ENCODE peak calls at places on chromosomes 2 and 18, in four cellular contexts. One of them, this sample, is unnamed.

GRCh38 chr2:170737821-170738220 is 22.7 kb downstream of the SP5 start:
- DNase-seq in GM12878: no peak
- DNase-seq in HepG2: no peak
- DNase-seq in H1: no peak
- DNase-seq in this sample: no peak

GRCh38 chr2:10428355-10428754 is 19.8 kb downstream of the ODC1 start:
- DNase-seq in GM12878: no peak
- DNase-seq in HepG2: no peak
- DNase-seq in H1: no peak
- DNase-seq in this sample: no peak

GRCh38 chr18:62781893-62782292 is 66.6 kb downstream of the PHLPP1 start:
- DNase-seq in HepG2: peak
- DNase-seq in H1: no peak
- DNase-seq in GM12878: no peak
- DNase-seq in this sample: no peak

GRCh38 chr2:239858179-239858578 is 167.0 kb downstream of the NDUFA10 start:
- DNase-seq in HepG2: no peak
- DNase-seq in GM12878: no peak
- DNase-seq in H1: no peak
- DNase-seq in this sample: no peak

GRCh38 chr2:3114406-3115185 is 263.0 kb downstream of the EIPR1 start:
- DNase-seq in HepG2: no peak
- DNase-seq in GM12878: no peak
- DNase-seq in H1: peak
- DNase-seq in this sample: no peak

GRCh38 chr2:74835831-74836674 is 2.1 kb downstream of the HK2 start:
- DNase-seq in HepG2: peak
- DNase-seq in H1: no peak
- DNase-seq in GM12878: no peak
- DNase-seq in this sample: peak

GRCh38 chr2:119469661-119470297 is 38.1 kb downstream of the TMEM37 start:
- DNase-seq in HepG2: peak
- DNase-seq in GM12878: no peak
- DNase-seq in H1: no peak
- DNase-seq in this sample: no peak

GRCh38 chr18:1663879-1664705 is 759.4 kb downstream of the ADCYAP1 start:
- DNase-seq in H1: peak
- DNase-seq in HepG2: peak
- DNase-seq in GM12878: no peak
- DNase-seq in this sample: peak

GRCh38 chr18:44290366-44290855 is 390.3 kb upstream of the SETBP1 start:
- DNase-seq in GM12878: no peak
- DNase-seq in HepG2: no peak
- DNase-seq in H1: no peak
- DNase-seq in this sample: no peak

GRCh38 chr2:24816404-24816803 is 23.2 kb downstream of the CENPO start:
- DNase-seq in GM12878: no peak
- DNase-seq in HepG2: no peak
- DNase-seq in H1: peak
- DNase-seq in this sample: no peak

GRCh38 chr2:171390941-171391516 is 42.8 kb downstream of the METTL8 start:
- DNase-seq in H1: no peak
- DNase-seq in HepG2: no peak
- DNase-seq in GM12878: no peak
- DNase-seq in this sample: no peak

GRCh38 chr2:97726311-97727064 is 13.1 kb downstream of the ZAP70 start:
- DNase-seq in HepG2: no peak
- DNase-seq in H1: no peak
- DNase-seq in GM12878: no peak
- DNase-seq in this sample: no peak

GRCh38 chr18:616380-616995 is 19.7 kb downstream of the CLUL1 start:
- DNase-seq in H1: no peak
- DNase-seq in HepG2: peak
- DNase-seq in GM12878: no peak
- DNase-seq in this sample: no peak

GRCh38 chr2:106547104-106547503 is 59.9 kb downstream of the CD8B2 start:
- DNase-seq in HepG2: no peak
- DNase-seq in GM12878: no peak
- DNase-seq in H1: no peak
- DNase-seq in this sample: no peak

DNA sequence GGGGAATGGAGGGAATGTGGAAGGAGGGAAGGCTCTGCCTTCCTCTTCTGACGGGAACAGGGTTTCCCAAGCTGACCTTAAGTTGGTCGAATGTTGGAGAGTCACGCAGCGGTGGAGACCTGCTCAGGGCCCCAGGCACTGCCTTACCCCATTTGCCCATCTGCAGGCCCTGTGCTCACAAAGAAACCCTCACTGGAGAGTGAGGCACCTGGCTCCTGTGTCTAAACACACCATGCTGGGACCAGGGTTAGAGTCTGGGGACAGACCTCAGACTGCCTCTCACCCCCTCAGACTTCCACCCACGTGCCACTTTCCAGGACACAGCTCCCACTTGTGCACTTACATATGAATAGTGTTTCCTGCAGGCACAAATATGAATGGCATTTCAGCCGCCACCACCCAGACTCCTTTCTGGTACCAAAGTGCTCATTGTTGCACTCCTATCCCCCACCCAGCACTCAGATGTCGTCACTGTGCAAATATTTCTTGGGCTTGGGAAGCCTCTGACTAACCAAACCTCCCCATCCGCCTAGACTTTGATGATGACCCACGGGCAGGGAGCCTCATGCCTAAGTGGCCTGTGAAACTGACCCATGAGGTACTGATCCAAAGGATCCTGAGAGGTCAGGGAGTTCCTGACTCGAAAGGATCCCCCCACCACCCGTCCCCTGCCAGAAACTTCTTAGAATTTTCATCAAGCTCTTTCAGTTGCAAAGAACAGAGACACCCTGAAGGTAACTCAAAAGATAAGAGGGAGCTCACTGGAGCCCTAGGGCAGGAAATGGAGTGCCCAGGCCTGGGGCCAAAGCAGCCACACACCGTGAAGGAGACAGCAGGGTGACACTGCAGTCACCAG is 78.3 kb downstream of the STPG4 start:
- DNase-seq in HepG2: peak
- DNase-seq in GM12878: no peak
- DNase-seq in H1: no peak
- DNase-seq in this sample: no peak
- TF ChIP-seq YY1 in HepG2: peak
- TF ChIP-seq YY1 in GM12878: no peak
- TF ChIP-seq YY1 in H1: no peak
- TF ChIP-seq YY1 in this sample: no peak

GRCh38 chr2:70115646-70116442 is 28.6 kb downstream of the PCBP1 start:
- DNase-seq in HepG2: no peak
- DNase-seq in GM12878: no peak
- DNase-seq in H1: no peak
- DNase-seq in this sample: no peak

GRCh38 chr2:70113396-70114100 is 26.3 kb downstream of the PCBP1 start:
- DNase-seq in HepG2: no peak
- DNase-seq in GM12878: no peak
- DNase-seq in H1: no peak
- DNase-seq in this sample: no peak

GRCh38 chr2:70116936-70117554 is 29.8 kb downstream of the PCBP1 start:
- DNase-seq in HepG2: no peak
- DNase-seq in H1: no peak
- DNase-seq in GM12878: no peak
- DNase-seq in this sample: no peak

DNA sequence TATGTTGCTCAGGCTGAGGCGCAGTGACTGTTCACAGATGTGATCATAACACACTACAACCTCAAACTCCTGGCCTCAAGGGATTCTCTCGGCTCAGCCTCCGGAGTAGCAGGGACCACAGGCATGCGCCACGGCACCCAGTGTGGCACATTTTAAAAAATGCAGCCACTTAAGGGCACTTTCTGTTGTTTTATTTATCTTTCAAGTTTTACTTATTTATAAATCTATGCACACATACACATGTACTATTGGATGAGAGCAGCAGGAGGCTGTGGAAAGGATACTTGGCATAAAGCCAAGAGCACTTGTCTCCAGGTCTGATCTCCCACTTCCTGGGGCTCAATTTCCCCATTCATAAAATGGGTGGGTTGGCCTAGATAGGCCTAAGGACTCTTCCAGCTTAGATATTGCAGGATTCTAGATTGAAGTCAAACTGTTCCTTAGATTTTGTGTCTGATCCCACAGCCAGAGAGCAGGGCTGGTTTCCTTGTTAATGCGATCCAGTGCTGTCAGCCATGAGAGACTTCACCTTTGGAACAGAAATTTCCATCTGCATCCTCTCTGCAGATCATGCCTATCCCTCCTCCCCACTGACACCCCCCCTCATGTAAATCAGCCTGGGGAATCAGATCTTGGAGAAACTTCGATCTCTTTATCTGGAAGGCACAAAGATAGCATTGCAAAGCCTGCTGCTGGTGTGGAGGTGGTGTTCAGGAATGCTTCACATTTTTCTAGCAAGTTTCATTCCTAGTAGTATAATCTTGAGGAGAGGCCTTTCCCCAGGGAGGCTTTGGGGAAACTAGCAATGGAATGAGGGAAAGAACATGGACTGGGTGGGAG is 24.7 kb downstream of the PCBP1 start:
- DNase-seq in HepG2: no peak
- DNase-seq in GM12878: no peak
- DNase-seq in H1: no peak
- DNase-seq in this sample: no peak
- TF ChIP-seq SUZ12 in HepG2: no peak
- TF ChIP-seq SUZ12 in GM12878: no peak
- TF ChIP-seq SUZ12 in H1: no peak
- TF ChIP-seq SUZ12 in this sample: no peak

GRCh38 chr2:216352653-216353270 is 19.5 kb downstream of the MARCHF4 start:
- DNase-seq in HepG2: no peak
- DNase-seq in H1: peak
- DNase-seq in GM12878: no peak
- DNase-seq in this sample: no peak

GRCh38 chr2:216351172-216351925 is 20.9 kb downstream of the MARCHF4 start:
- DNase-seq in HepG2: no peak
- DNase-seq in GM12878: no peak
- DNase-seq in H1: peak
- DNase-seq in this sample: no peak

GRCh38 chr2:216350214-216350789 is 22.0 kb downstream of the MARCHF4 start:
- DNase-seq in GM12878: no peak
- DNase-seq in HepG2: no peak
- DNase-seq in H1: peak
- DNase-seq in this sample: no peak

GRCh38 chr2:216354236-216354788 is 18.0 kb downstream of the MARCHF4 start:
- DNase-seq in HepG2: no peak
- DNase-seq in H1: no peak
- DNase-seq in GM12878: no peak
- DNase-seq in this sample: no peak

GRCh38 chr2:216355738-216356137 is 16.5 kb downstream of the MARCHF4 start:
- DNase-seq in GM12878: no peak
- DNase-seq in HepG2: no peak
- DNase-seq in H1: no peak
- DNase-seq in this sample: no peak
- TF ChIP-seq ZNF274 in GM12878: no peak
- TF ChIP-seq ZNF274 in HepG2: no peak
- TF ChIP-seq ZNF274 in H1: no peak
- TF ChIP-seq ZNF274 in this sample: no peak

DNA sequence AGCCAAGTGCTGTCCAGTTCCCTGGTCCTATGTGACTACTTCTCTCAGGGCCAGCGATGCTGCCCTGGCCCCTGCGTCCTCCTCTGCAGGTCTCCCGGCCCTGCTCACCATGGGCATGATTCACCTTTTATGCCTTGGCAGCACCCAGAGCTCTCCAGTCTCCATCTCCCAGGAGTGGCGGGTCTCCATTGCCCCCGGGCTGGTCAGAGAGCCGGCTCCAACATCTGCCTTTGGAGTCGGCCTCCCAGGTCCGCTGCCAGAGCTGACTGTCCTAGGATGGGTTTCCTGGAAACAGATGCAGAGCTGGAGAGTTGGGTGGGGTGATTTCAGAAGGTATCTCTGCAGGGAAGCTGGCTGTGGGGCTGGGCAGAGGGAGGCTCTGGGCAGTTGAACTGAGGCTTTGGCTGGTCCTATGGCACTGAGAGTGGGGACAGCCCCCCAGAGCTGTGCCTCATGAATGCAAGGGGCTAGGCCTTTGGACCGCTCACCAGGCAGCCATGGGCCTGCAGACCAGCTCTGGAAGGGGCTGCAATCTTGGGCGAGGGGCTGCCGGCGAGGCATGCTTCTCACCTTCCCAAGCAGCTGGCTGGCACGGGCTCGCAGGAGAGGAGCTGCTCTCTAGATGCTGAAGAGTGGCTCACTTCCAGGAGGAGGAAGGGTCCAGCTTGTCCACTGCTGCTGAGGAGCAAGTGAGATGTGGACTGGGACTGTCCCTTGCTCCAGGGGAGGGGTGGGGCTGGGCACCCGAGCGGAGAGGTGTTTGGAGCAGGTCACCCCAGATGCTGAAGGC is 59.8 kb upstream of the HS6ST1 start:
- DNase-seq in HepG2: no peak
- DNase-seq in H1: no peak
- DNase-seq in GM12878: no peak
- DNase-seq in this sample: no peak
- TF ChIP-seq YY1 in HepG2: no peak
- TF ChIP-seq YY1 in H1: no peak
- TF ChIP-seq YY1 in GM12878: no peak
- TF ChIP-seq YY1 in this sample: no peak

DNA sequence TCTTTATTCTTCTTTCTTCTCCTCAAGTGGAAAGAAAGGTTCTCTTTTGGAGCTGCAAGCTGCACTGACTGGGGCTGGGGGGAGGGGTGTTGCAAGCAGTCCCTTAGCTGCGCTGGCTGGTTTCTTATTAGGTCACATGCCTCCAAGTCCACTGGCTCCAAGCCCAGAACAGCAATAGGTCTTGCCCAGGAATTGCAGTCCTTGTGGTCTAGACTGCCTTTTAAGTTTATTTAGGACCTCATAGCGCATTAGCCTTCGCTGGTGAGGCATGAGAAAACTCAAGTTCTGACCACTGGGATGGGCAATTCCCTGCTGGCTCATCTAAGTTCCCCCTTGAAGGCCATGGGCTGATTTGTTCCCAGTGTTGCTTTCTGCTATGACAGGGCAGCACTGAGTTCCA is 138.6 kb upstream of the SCN7A start:
- DNase-seq in GM12878: no peak
- DNase-seq in H1: no peak
- DNase-seq in HepG2: no peak
- DNase-seq in this sample: no peak
- TF ChIP-seq SUZ12 in GM12878: no peak
- TF ChIP-seq SUZ12 in H1: no peak
- TF ChIP-seq SUZ12 in HepG2: no peak
- TF ChIP-seq SUZ12 in this sample: no peak

DNA sequence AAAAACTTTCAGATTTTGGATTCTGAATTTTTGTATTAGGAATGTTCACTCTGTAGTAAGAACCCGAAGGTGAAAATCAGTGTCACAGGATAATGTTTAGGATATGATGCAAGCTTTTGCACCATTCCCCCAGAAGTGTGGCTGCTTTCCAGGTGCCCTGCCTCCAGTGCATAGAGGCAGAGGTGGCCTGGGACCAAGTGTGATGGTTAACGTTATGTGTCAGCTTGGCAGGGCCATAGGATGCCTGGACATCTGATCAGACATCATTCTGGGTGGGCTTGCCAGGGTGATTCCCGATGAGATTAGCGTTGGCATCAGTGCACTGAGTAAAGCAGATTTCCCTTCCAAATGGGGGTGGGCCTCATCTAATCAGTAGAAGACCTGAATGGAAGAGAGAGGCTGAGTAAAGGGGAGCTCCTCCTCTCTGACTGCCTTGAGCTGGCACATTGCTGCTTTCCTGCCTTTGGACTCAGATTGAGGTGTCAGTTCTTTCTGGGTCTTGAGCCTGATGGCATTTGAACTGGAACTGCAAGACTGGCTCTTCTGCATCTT is 177.4 kb upstream of the HS6ST1 start:
- DNase-seq in HepG2: no peak
- DNase-seq in GM12878: no peak
- DNase-seq in H1: peak
- DNase-seq in this sample: no peak
- TF ChIP-seq ZNF274 in HepG2: no peak
- TF ChIP-seq ZNF274 in GM12878: no peak
- TF ChIP-seq ZNF274 in H1: no peak
- TF ChIP-seq ZNF274 in this sample: no peak

This sample was measured in NT2/D1.